ENCODE peak calls at places on chromosomes 6 and 20, in seven cellular contexts. One of them, this sample, is unnamed.

GRCh38 chr6:87660226-87660886 is 41.7 kb downstream of the AKIRIN2 start:
- DNase-seq in HCT116: no peak
- DNase-seq in fibroblast of lung: peak; percentile 73
- DNase-seq in neuronal stem cell: no peak
- DNase-seq in DND-41: no peak
- DNase-seq in K562: no peak
- DNase-seq in IMR-90: peak; percentile 83
- DNase-seq in this sample: no peak

GRCh38 chr6:69584536-69584912 is 212.3 kb downstream of the LMBRD1 start:
- DNase-seq in HCT116: no peak
- DNase-seq in fibroblast of lung: peak; percentile 3
- DNase-seq in neuronal stem cell: no peak
- DNase-seq in DND-41: no peak
- DNase-seq in K562: no peak
- DNase-seq in IMR-90: no peak
- DNase-seq in this sample: no peak

GRCh38 chr6:158046201-158047119 is 64.8 kb downstream of the SYNJ2 start:
- DNase-seq in HCT116: no peak
- DNase-seq in fibroblast of lung: no peak
- DNase-seq in neuronal stem cell: no peak
- DNase-seq in DND-41: peak; percentile 60
- DNase-seq in K562: no peak
- DNase-seq in IMR-90: no peak
- DNase-seq in this sample: no peak

GRCh38 chr6:30880563-30881252 is 3.6 kb upstream of the DDR1 start:
- DNase-seq in HCT116: no peak
- DNase-seq in fibroblast of lung: no peak
- DNase-seq in neuronal stem cell: peak; percentile 95
- DNase-seq in DND-41: no peak
- DNase-seq in K562: no peak
- DNase-seq in IMR-90: no peak
- DNase-seq in this sample: no peak

GRCh38 chr6:22099923-22100322 is 196.9 kb downstream of the PRL start:
- DNase-seq in HCT116: no peak
- DNase-seq in fibroblast of lung: no peak
- DNase-seq in neuronal stem cell: no peak
- DNase-seq in DND-41: no peak
- DNase-seq in K562: no peak
- DNase-seq in IMR-90: no peak
- DNase-seq in this sample: no peak

GRCh38 chr6:39114395-39114706 is 635 bp downstream of the SAYSD1 start:
- DNase-seq in HCT116: no peak
- DNase-seq in fibroblast of lung: no peak
- DNase-seq in neuronal stem cell: no peak
- DNase-seq in DND-41: no peak
- DNase-seq in K562: no peak
- DNase-seq in IMR-90: no peak
- DNase-seq in this sample: no peak

GRCh38 chr6:150835620-150836019 is 29.9 kb upstream of the MTHFD1L start:
- DNase-seq in HCT116: peak; percentile 61
- DNase-seq in fibroblast of lung: no peak
- DNase-seq in neuronal stem cell: no peak
- DNase-seq in DND-41: no peak
- DNase-seq in K562: no peak
- DNase-seq in IMR-90: no peak
- DNase-seq in this sample: peak; percentile 69

GRCh38 chr20:62571667-62572344 is 70.5 kb upstream of the SLCO4A1 start:
- DNase-seq in HCT116: peak; percentile 35
- DNase-seq in fibroblast of lung: no peak
- DNase-seq in neuronal stem cell: no peak
- DNase-seq in DND-41: peak; percentile 62
- DNase-seq in K562: peak; percentile 97
- DNase-seq in IMR-90: no peak
- DNase-seq in this sample: no peak

DNA sequence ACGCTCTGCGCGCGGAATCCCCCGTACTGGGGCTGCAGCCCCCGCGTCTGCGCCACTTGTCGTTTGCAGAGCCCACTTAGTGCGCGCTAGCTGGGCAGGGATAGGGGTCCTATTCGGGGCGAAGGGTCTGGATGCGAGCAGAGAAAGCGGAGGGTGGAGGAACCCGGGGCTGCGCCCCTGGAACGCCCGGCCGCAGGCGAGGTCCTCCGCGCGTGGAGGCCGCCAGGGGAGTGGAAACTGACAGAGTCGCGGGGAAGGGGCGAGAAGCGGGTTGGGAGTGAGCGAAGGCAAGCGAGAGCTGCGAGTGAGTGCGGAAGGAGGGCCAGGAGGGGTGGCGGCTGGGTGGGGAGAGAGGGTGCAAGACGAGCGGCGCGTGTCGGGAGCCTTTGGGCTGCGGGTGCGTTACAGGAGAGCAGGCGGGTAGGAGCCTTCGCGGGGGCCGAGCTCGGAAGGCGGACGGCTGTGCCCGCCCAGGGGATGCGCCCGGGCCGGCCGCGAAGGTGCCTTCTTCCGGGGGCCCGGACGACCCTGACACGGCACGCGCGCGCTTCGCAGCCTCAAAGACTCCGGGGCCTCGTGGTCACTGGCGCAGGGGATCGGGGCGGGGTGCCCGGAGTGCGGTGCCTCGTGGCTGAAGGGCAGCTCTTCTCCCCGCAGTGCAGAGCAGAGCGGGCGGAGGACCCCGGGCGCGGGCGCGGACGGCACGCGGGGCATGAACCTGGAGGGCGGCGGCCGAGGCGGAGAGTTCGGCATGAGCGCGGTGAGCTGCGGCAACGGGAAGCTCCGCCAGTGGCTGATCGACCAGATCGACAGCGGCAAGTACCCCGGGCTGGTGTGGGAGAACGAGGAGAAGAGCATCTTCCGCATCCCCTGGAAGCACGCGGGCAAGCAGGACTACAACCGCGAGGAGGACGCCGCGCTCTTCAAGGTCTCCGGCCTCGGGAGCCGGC is 1.2 kb downstream of the IRF4 start:
- DNase-seq in HCT116: no peak
- DNase-seq in fibroblast of lung: no peak
- DNase-seq in neuronal stem cell: peak; percentile 29
- DNase-seq in DND-41: no peak
- DNase-seq in K562: no peak
- DNase-seq in IMR-90: no peak
- DNase-seq in this sample: no peak
- H3K27ac ChIP-seq in HCT116: no peak overlapping the region
- H3K27ac ChIP-seq in fibroblast of lung: no peak overlapping the region
- H3K27ac ChIP-seq in neuronal stem cell: no peak overlapping the region
- H3K27ac ChIP-seq in DND-41: no peak overlapping the region
- H3K27ac ChIP-seq in K562: no peak overlapping the region
- H3K27ac ChIP-seq in IMR-90: no peak overlapping the region
- H3K27ac ChIP-seq in this sample: no peak overlapping the region

GRCh38 chr6:43308990-43309477 is 408 bp upstream of the CRIP3 start:
- DNase-seq in HCT116: no peak
- DNase-seq in fibroblast of lung: no peak
- DNase-seq in neuronal stem cell: no peak
- DNase-seq in DND-41: no peak
- DNase-seq in K562: no peak
- DNase-seq in IMR-90: no peak
- DNase-seq in this sample: no peak
- H3K4me2 ChIP-seq in HCT116: no peak overlapping the region
- H3K4me2 ChIP-seq in fibroblast of lung: peak overlapping the region; percentile 75
- H3K4me2 ChIP-seq in neuronal stem cell: peak overlapping the region; percentile 79
- H3K4me2 ChIP-seq in DND-41: no peak overlapping the region
- H3K4me2 ChIP-seq in K562: peak overlapping the region; percentile 82
- H3K4me2 ChIP-seq in IMR-90: peak overlapping the region; percentile 68
- H3K4me2 ChIP-seq in this sample: peak overlapping the region; percentile 78

DNA sequence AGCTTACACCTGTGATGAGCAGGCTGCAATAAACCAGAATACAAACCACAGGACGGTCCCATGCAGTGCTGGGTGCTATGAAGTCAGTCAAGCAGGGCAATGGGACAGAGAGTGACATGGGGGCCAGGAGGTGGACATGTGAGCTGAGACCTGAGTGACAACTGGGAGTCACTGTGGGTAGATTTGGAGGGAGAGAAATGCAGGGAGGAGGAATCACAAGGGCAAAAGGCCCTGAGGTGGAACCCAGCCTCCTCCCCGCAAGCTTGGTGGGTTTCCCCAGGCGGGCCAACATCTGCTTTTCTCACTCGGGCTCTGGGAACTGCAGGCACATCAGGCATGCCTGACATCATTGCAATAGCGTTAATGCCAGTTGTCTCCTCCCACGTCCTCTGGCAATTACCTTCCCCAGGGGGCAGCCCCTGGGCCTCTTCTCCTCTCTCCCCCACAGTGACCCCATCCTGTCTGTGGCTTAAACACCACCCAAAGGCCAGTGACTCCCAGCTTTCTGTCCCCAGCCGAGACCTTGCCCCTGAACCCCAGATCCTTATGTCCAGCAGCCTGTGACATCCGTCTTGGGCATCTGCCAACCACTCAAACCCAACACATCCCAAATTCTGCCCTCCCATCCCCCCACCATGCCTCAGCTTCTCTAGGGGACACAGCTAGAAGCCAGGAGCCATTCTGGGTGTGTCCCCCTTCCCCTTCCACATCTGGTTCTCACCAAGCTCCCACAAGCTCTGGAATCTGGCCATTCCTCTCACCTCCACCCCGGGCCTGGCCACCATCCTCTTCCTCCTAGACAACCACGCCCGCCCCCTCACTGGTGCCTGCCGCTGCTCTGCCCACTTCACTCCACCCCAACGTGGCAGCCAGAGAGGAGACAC is 28.2 kb downstream of the PDRG1 start:
- DNase-seq in HCT116: no peak
- DNase-seq in fibroblast of lung: no peak
- DNase-seq in neuronal stem cell: no peak
- DNase-seq in DND-41: no peak
- DNase-seq in K562: no peak
- DNase-seq in IMR-90: no peak
- DNase-seq in this sample: no peak
- H3K27ac ChIP-seq in HCT116: no peak overlapping the region
- H3K27ac ChIP-seq in fibroblast of lung: no peak overlapping the region
- H3K27ac ChIP-seq in neuronal stem cell: no peak overlapping the region
- H3K27ac ChIP-seq in DND-41: no peak overlapping the region
- H3K27ac ChIP-seq in K562: no peak overlapping the region
- H3K27ac ChIP-seq in IMR-90: no peak overlapping the region
- H3K27ac ChIP-seq in this sample: no peak overlapping the region

GRCh38 chr20:33010133-33010504 is 2.6 kb downstream of the BPIFB2 start:
- DNase-seq in HCT116: no peak
- DNase-seq in fibroblast of lung: no peak
- DNase-seq in neuronal stem cell: no peak
- DNase-seq in DND-41: no peak
- DNase-seq in K562: no peak
- DNase-seq in IMR-90: no peak
- DNase-seq in this sample: no peak

GRCh38 chr20:33008336-33009213 is 1.1 kb downstream of the BPIFB2 start:
- DNase-seq in HCT116: no peak
- DNase-seq in fibroblast of lung: no peak
- DNase-seq in neuronal stem cell: no peak
- DNase-seq in DND-41: no peak
- DNase-seq in K562: no peak
- DNase-seq in IMR-90: no peak
- DNase-seq in this sample: no peak

GRCh38 chr20:33010674-33011449 is 3.4 kb downstream of the BPIFB2 start:
- DNase-seq in HCT116: no peak
- DNase-seq in fibroblast of lung: no peak
- DNase-seq in neuronal stem cell: no peak
- DNase-seq in DND-41: no peak
- DNase-seq in K562: no peak
- DNase-seq in IMR-90: no peak
- DNase-seq in this sample: no peak

GRCh38 chr20:33007376-33008335 is at the start of gene BPIFB2:
- DNase-seq in HCT116: no peak
- DNase-seq in fibroblast of lung: no peak
- DNase-seq in neuronal stem cell: no peak
- DNase-seq in DND-41: no peak
- DNase-seq in K562: no peak
- DNase-seq in IMR-90: no peak
- DNase-seq in this sample: no peak

DNA sequence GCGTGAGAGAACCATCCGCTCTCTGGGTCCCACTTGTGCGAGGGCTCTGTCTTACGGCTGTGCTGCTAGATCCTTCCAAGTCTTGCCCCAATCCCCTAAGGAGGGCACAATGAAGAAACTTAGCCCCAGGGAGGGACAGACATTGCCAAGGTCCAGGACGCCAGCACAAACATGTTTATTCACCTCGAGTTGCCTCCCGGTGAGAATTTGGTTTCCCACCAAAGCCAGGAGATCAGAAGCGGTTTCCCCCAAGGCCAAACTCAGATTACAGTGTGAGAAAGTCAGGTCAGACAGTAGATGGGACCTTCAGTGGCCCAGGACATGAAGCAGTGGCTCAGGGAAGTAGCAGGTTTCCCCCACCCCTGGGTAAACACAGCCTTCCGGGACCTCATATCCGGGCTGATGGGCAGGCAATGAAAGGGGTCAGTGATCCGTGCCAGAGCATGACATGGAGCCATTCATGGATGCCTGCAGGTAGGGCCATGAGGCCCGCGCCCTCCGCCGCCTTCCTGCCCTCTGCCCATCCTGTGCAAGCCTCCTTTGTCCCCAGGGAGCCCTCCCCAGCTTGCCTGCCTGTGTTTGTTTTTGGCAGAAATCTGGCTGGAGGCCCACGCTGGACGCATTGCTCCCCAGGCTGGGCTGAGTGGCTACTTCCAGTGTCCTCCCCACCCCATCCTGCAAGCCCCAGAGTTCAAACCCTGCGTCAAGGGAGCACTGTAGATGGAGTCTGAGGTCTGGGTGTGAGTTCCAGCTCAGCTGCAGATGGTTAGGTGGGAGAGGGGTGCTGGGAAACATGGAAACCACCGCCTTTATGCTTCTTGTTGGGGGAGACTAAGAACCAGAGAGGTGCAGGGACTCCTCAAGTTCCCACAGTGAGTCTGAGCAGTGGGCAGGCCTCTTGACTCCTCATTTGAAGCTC is 2.0 kb downstream of the BPIFB2 start:
- DNase-seq in HCT116: no peak
- DNase-seq in fibroblast of lung: no peak
- DNase-seq in neuronal stem cell: no peak
- DNase-seq in DND-41: no peak
- DNase-seq in K562: no peak
- DNase-seq in IMR-90: no peak
- DNase-seq in this sample: no peak
- H3K4me2 ChIP-seq in HCT116: no peak overlapping the region
- H3K4me2 ChIP-seq in fibroblast of lung: no peak overlapping the region
- H3K4me2 ChIP-seq in neuronal stem cell: no peak overlapping the region
- H3K4me2 ChIP-seq in DND-41: no peak overlapping the region
- H3K4me2 ChIP-seq in K562: no peak overlapping the region
- H3K4me2 ChIP-seq in IMR-90: no peak overlapping the region
- H3K4me2 ChIP-seq in this sample: no peak overlapping the region

DNA sequence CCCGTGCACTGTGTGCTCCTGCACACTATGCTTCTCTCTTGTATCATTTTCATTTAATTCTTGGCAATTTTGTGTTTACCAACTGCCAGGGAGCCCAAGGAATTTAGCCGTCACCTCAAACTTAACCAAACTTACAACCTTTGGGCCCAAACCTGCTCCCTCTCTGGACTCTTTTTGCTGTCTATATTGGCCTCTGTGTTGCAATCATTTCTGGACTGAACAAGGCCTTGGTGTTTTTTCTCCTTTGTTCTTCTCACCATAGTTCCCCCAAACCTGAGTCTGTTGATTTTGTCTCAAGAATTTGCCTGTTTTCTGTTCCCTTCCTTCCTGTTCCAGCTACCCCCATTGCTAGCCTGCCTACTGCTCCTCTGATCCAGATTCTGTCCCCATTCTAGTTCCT is 19.2 kb downstream of the DCBLD1 start:
- DNase-seq in HCT116: no peak
- DNase-seq in fibroblast of lung: no peak
- DNase-seq in neuronal stem cell: no peak
- DNase-seq in DND-41: no peak
- DNase-seq in K562: no peak
- DNase-seq in IMR-90: no peak
- DNase-seq in this sample: no peak
- H3K27ac ChIP-seq in HCT116: no peak overlapping the region
- H3K27ac ChIP-seq in fibroblast of lung: no peak overlapping the region
- H3K27ac ChIP-seq in neuronal stem cell: no peak overlapping the region
- H3K27ac ChIP-seq in DND-41: no peak overlapping the region
- H3K27ac ChIP-seq in K562: no peak overlapping the region
- H3K27ac ChIP-seq in IMR-90: peak overlapping the region; percentile 27
- H3K27ac ChIP-seq in this sample: no peak overlapping the region